ENCODE peak calls at places on chromosome 14, in five cellular contexts. P is RCC 7860, L is amniotic epithelial cell, F is NCI-H2029 treated with DMSO at 0.1 percent for 48 hours, E is T-helper 2 cell. Y is an unnamed sample.

GRCh38 chr14:88995437-88996198 is 171.2 kb downstream of the TTC8 start:
- DNase-seq in P (peak; percentile 82), L (peak; percentile 99), F (no peak), E (no peak), Y (no peak)

GRCh38 chr14:69107407-69108003 is 45.4 kb downstream of the DCAF5 start:
- DNase-seq in P (peak; percentile 18), L (peak; percentile 65), F (peak; percentile 44), E (no peak), Y (peak; percentile 43)

GRCh38 chr14:73815849-73816816 is 35.5 kb upstream of the PTGR2 start:
- DNase-seq in P (no peak), L (peak; percentile 62), F (no peak), E (no peak), Y (no peak)

GRCh38 chr14:68719634-68720384 is 73.1 kb downstream of the ZFP36L1 start:
- DNase-seq in P (no peak), L (peak; percentile 28), F (no peak), E (no peak), Y (no peak)

GRCh38 chr14:41257476-41257875 is 349.2 kb upstream of the LRFN5 start:
- DNase-seq in P (no peak), L (no peak), F (no peak), E (no peak), Y (no peak)

GRCh38 chr14:104624939-104625338 is 20.4 kb upstream of the TMEM179 start:
- DNase-seq in P (no peak), L (no peak), F (no peak), E (no peak), Y (no peak)

GRCh38 chr14:70716958-70717357 is 75.2 kb downstream of the TTC9 start:
- DNase-seq in P (no peak), L (peak; percentile 14), F (no peak), E (no peak), Y (no peak)

GRCh38 chr14:101116065-101116464 is 212.5 kb upstream of the RTL1 start:
- DNase-seq in P (no peak), L (no peak), F (no peak), E (no peak), Y (no peak)

GRCh38 chr14:103067231-103067954 is 10.0 kb upstream of the CDC42BPB start:
- DNase-seq in P (peak; percentile 51), L (peak; percentile 63), F (no peak), E (no peak), Y (no peak)

GRCh38 chr14:64178814-64179213 is 115.4 kb downstream of the ESR2 start:
- DNase-seq in P (no peak), L (no peak), F (no peak), E (no peak), Y (no peak)

GRCh38 chr14:24662753-24663152 is 28.8 kb upstream of the GZMB start:
- DNase-seq in P (no peak), L (no peak), F (no peak), E (no peak), Y (no peak)

GRCh38 chr14:24876009-24876690 is 173.8 kb downstream of the STXBP6 start:
- DNase-seq in P (no peak), L (no peak), F (no peak), E (no peak), Y (no peak)

GRCh38 chr14:61537567-61538463 is 157.5 kb upstream of the HIF1A start:
- DNase-seq in P (peak; percentile 79), L (peak; percentile 88), F (peak; percentile 99), E (no peak), Y (peak; percentile 99)

GRCh38 chr14:48983355-48983888 is 602.8 kb downstream of the RPS29 start:
- DNase-seq in P (no peak), L (peak; percentile 5), F (no peak), E (no peak), Y (no peak)

GRCh38 chr14:53599221-53599945 is 357.2 kb downstream of the BMP4 start:
- DNase-seq in P (no peak), L (no peak), F (no peak), E (no peak), Y (no peak)

GRCh38 chr14:91892918-91893527 is 25.7 kb upstream of the TC2N start:
- DNase-seq in P (no peak), L (no peak), F (no peak), E (no peak), Y (no peak)

GRCh38 chr14:105894978-105895881 is 368.8 kb downstream of the TMEM121 start:
- DNase-seq in P (no peak), L (no peak), F (no peak), E (no peak), Y (no peak)

GRCh38 chr14:102822311-102822863 is 45.1 kb downstream of the TRAF3 start:
- DNase-seq in P (no peak), L (no peak), F (no peak), E (peak; percentile 52), Y (no peak)

GRCh38 chr14:22570132-22570949 is 18.7 kb downstream of the DAD1 start:
- DNase-seq in P (peak; percentile 49), L (peak; percentile 70), F (peak; percentile 73), E (peak; percentile 60), Y (no peak)

GRCh38 chr14:87030182-87030581 is 962.8 kb downstream of the GALC start:
- DNase-seq in P (no peak), L (no peak), F (no peak), E (no peak), Y (no peak)

GRCh38 chr14:92986254-92987147 is 63.6 kb downstream of the CHGA start:
- DNase-seq in P (no peak), L (peak; percentile 14), F (no peak), E (no peak), Y (peak; percentile 71)

GRCh38 chr14:52380294-52380693 is 66.2 kb downstream of the PTGER2 start:
- DNase-seq in P (peak; percentile 74), L (peak; percentile 91), F (no peak), E (no peak), Y (no peak)

GRCh38 chr14:73795974-73796373 is 55.7 kb upstream of the PTGR2 start:
- DNase-seq in P (peak; percentile 88), L (peak; percentile 84), F (no peak), E (no peak), Y (no peak)

GRCh38 chr14:103731916-103732867 is 16.6 kb downstream of the ZFYVE21 start:
- DNase-seq in P (no peak), L (no peak), F (no peak), E (no peak), Y (no peak)

GRCh38 chr14:43503508-43503907 is 1003.6 kb downstream of the FSCB start:
- DNase-seq in P (no peak), L (no peak), F (no peak), E (no peak), Y (peak; percentile 49)

GRCh38 chr14:101875041-101875725 is 89.2 kb upstream of the DYNC1H1 start:
- DNase-seq in P (no peak), L (no peak), F (no peak), E (no peak), Y (no peak)

GRCh38 chr14:32023540-32023939 is 53.6 kb upstream of the ARHGAP5 start:
- DNase-seq in P (no peak), L (peak; percentile 65), F (no peak), E (no peak), Y (no peak)

GRCh38 chr14:104117341-104118005 is 20.9 kb upstream of the KIF26A start:
- DNase-seq in P (no peak), L (no peak), F (no peak), E (no peak), Y (no peak)

GRCh38 chr14:65810326-65810725 is 397.8 kb downstream of the FUT8 start:
- DNase-seq in P (no peak), L (no peak), F (no peak), E (no peak), Y (no peak)

GRCh38 chr14:95482967-95483842 is 33.2 kb downstream of the SYNE3 start:
- DNase-seq in P (peak; percentile 46), L (peak; percentile 93), F (no peak), E (no peak), Y (no peak)

GRCh38 chr14:52873694-52874093 is 77.2 kb downstream of the FERMT2 start:
- DNase-seq in P (no peak), L (peak; percentile 77), F (no peak), E (no peak), Y (no peak)

GRCh38 chr14:60161176-60162107 is 3.8 kb downstream of the DHRS7 start:
- DNase-seq in P (no peak), L (peak; percentile 53), F (peak; percentile 95), E (no peak), Y (no peak)

GRCh38 chr14:86257973-86258372 is 728.0 kb downstream of the FLRT2 start:
- DNase-seq in P (no peak), L (no peak), F (no peak), E (no peak), Y (no peak)

GRCh38 chr14:76755610-76756390 is 5.5 kb upstream of the VASH1 start:
- DNase-seq in P (no peak), L (no peak), F (no peak), E (no peak), Y (no peak)

GRCh38 chr14:52020866-52021717 is 31.7 kb downstream of the RTRAF start:
- DNase-seq in P (no peak), L (no peak), F (no peak), E (no peak), Y (no peak)

GRCh38 chr14:31781578-31781977 is 220.4 kb downstream of the NUBPL start:
- DNase-seq in P (no peak), L (no peak), F (peak; percentile 30), E (no peak), Y (no peak)

GRCh38 chr14:75720828-75721227 is 59.8 kb downstream of the TTLL5 start:
- DNase-seq in P (no peak), L (peak; percentile 97), F (no peak), E (no peak), Y (peak; percentile 46)

Y was measured in LNCaP clone FGC.